ENCODE peak calls at places on chromosomes 12 and 14, in four cellular contexts. L, J, A and O are unnamed samples.

GRCh38 chr14:100567009-100567876 is 20.0 kb downstream of the BEGAIN start:
- DNase-seq in L (no peak), J (no peak), A (no peak), O (peak)

GRCh38 chr14:72111921-72112320 is 179.7 kb downstream of the RGS6 start:
- DNase-seq in L (no peak), J (no peak), A (no peak), O (no peak)

GRCh38 chr14:100140452-100141132 is 18.9 kb downstream of the DEGS2 start:
- DNase-seq in A (peak), L (no peak), J (no peak), O (peak)

GRCh38 chr14:44777567-44777966 is 184.2 kb downstream of the KLHL28 start:
- DNase-seq in L (no peak), A (no peak), J (no peak), O (no peak)

GRCh38 chr12:43352001-43352400 is 200.0 kb downstream of the ADAMTS20 start:
- DNase-seq in J (no peak), L (no peak), A (no peak), O (no peak)

GRCh38 chr12:3752741-3753486 is at the start of gene CRACR2A:
- DNase-seq in A (peak), J (peak), L (no peak), O (peak)

GRCh38 chr12:40226652-40227051 is 1.9 kb downstream of the LRRK2 start:
- DNase-seq in J (no peak), A (no peak), L (peak), O (no peak)

GRCh38 chr12:96177013-96177412 is 17.2 kb upstream of the ELK3 start:
- DNase-seq in A (no peak), L (peak), J (no peak), O (no peak)

GRCh38 chr12:45458238-45458637 is 242.3 kb downstream of the ANO6 start:
- DNase-seq in A (no peak), J (no peak), L (no peak), O (no peak)

GRCh38 chr14:22379727-22380126 is 209.3 kb downstream of the DAD1 start:
- DNase-seq in A (no peak), J (no peak), L (peak), O (no peak)

GRCh38 chr12:6667559-6668210 is 4.8 kb upstream of the ING4 start:
- DNase-seq in L (peak), A (peak), J (peak), O (no peak)

GRCh38 chr12:30450872-30451271 is 244.8 kb downstream of the IPO8 start:
- DNase-seq in J (no peak), A (no peak), L (peak), O (no peak)

GRCh38 chr12:9252256-9252655 is 44.1 kb upstream of the PZP start:
- DNase-seq in J (no peak), L (no peak), A (no peak), O (no peak)

GRCh38 chr14:90545966-90546751 is 149.3 kb downstream of the CALM1 start:
- DNase-seq in J (no peak), L (no peak), A (no peak), O (no peak)

GRCh38 chr12:112944028-112944690 is 5.9 kb downstream of the OAS3 start:
- DNase-seq in J (no peak), L (no peak), A (no peak), O (no peak)

GRCh38 chr12:91954326-91954725 is 191.3 kb downstream of the BTG1 start:
- DNase-seq in J (no peak), A (no peak), L (no peak), O (no peak)

GRCh38 chr14:93956514-93957332 is 19.6 kb downstream of the ASB2 start:
- DNase-seq in L (no peak), A (no peak), J (no peak), O (no peak)

GRCh38 chr12:55637467-55637866 is 775 bp downstream of the OR10P1 start:
- DNase-seq in A (no peak), L (no peak), J (no peak), O (no peak)

GRCh38 chr14:106378191-106378590 is 851.8 kb downstream of the TMEM121 start:
- DNase-seq in A (no peak), L (no peak), J (no peak), O (no peak)

GRCh38 chr14:67900188-67900587 is 80.6 kb downstream of the RAD51B start:
- DNase-seq in L (no peak), J (no peak), A (no peak), O (no peak)

GRCh38 chr12:47551426-47551851 is 154.4 kb downstream of the RPAP3 start:
- DNase-seq in A (peak), J (no peak), L (peak), O (no peak)

GRCh38 chr12:115763376-115763775 is 514.1 kb downstream of the MED13L start:
- DNase-seq in A (peak), J (no peak), L (peak), O (no peak)

GRCh38 chr14:103302966-103303365 is 31.1 kb upstream of the EIF5 start:
- DNase-seq in A (no peak), J (no peak), L (no peak), O (no peak)

GRCh38 chr12:68272732-68273131 is 19.3 kb upstream of the IL22 start:
- DNase-seq in L (no peak), J (no peak), A (no peak), O (no peak)

GRCh38 chr12:104985206-104985605 is 910 bp upstream of the NOPCHAP1 start:
- DNase-seq in L (no peak), J (no peak), A (no peak), O (no peak)

GRCh38 chr12:130104596-130105253 is 57.5 kb upstream of the FZD10 start:
- DNase-seq in A (no peak), J (no peak), L (no peak), O (peak)

GRCh38 chr12:93347054-93347786 is 30.5 kb upstream of the NUDT4 start:
- DNase-seq in L (no peak), A (no peak), J (no peak), O (no peak)

GRCh38 chr14:63563370-63564026 is 20.3 kb upstream of the PPP2R5E start:
- DNase-seq in J (no peak), L (peak), A (peak), O (no peak)

GRCh38 chr14:90140298-90140955 is 78.6 kb downstream of the KCNK13 start:
- DNase-seq in A (no peak), L (peak), J (no peak), O (no peak)

GRCh38 chr14:92460916-92461579 is 52.5 kb upstream of the RIN3 start:
- DNase-seq in J (no peak), A (no peak), L (peak), O (no peak)

GRCh38 chr12:104275689-104276088 is 27.9 kb upstream of the EID3 start:
- DNase-seq in L (peak), A (no peak), J (no peak), O (no peak)

DNA sequence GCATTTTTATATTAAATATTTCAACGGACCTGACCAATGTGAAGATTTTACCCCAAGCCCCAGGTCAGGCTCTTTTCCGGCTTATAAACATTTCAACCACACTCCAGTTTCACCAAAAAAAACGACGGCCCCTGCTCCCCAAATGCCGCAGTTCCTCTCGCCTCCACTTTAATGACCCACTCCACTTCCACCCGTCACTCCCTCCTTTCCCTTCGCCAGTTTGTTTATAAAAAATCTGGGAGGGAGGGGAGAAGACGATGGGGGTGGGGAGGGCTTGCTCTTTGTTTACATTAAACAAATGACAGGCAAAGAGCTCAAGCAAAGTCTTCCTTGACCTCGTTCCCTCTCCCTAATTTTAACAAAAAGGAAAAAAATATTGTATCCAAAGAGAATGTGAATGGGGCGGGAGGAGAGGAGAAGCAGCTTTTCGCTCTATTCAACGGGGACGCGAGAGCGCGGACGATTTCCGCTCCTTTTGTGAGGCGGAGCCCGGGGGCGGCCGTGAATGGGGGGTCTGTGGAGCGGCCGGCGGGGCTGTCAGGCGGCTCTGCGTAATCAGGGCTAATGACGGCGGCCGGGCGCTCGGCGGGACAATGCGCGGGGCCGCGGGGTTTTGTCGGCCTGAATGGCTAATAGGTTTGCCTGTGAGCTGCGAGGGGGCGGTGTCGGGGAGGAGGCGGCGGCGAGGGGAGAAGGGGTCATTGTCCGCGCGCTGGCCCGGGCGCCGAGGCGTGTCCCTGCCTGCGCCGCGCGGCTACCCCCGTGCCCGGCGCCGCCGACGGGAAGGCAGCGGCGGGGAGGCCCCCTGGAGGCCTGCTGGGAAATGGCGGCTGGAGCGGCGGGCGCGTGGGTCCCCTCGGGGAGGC is 5.7 kb downstream of the SIX6 start:
- DNase-seq in A (peak), L (peak), J (no peak), O (peak)
- TF ChIP-seq CTCF in A (peak), L (no peak), J (no peak), O (peak)

GRCh38 chr12:124174406-124174805 is 120.5 kb upstream of the RFLNA start:
- DNase-seq in L (no peak), A (no peak), J (no peak), O (no peak)

GRCh38 chr12:124175731-124176130 is 119.2 kb upstream of the RFLNA start:
- DNase-seq in J (no peak), L (no peak), A (no peak), O (no peak)

GRCh38 chr12:124173692-124174091 is 121.2 kb upstream of the RFLNA start:
- DNase-seq in L (no peak), J (no peak), A (no peak), O (no peak)

GRCh38 chr12:124172646-124173045 is 122.2 kb upstream of the RFLNA start:
- DNase-seq in J (no peak), L (peak), A (no peak), O (no peak)

GRCh38 chr12:124174949-124175348 is 119.9 kb upstream of the RFLNA start:
- DNase-seq in J (no peak), L (no peak), A (no peak), O (no peak)
- TF ChIP-seq EZH2phosphoT487 in J (no peak), L (no peak), A (no peak), O (no peak)

GRCh38 chr12:16076553-16076952 is 165.4 kb downstream of the DERA start:
- DNase-seq in A (peak), J (peak), L (peak), O (peak)
- TF ChIP-seq CTCF in A (peak), J (peak), L (peak), O (peak)

DNA sequence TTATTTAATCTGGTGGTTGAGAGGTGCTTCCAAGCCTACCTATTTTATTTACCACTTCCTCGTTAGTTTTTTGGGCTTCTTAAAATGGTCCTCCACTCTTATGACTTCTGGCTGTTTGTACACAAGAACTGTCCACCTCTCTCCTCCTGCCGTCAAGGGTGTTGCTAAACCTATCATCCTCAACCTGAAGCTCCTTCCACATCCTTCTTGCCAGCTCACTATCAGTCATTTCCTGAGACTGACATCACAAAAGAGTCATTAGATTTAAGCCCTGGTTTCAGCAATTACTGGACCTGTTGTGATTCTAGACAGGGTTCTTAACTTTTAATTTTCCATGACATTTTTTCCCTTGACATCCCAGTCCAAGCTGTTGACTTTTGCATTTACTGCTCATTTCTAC is 91.9 kb downstream of the BICD1 start:
- DNase-seq in J (peak), A (no peak), L (peak), O (no peak)
- TF ChIP-seq EZH2phosphoT487 in J (no peak), A (no peak), L (no peak), O (no peak)

DNA sequence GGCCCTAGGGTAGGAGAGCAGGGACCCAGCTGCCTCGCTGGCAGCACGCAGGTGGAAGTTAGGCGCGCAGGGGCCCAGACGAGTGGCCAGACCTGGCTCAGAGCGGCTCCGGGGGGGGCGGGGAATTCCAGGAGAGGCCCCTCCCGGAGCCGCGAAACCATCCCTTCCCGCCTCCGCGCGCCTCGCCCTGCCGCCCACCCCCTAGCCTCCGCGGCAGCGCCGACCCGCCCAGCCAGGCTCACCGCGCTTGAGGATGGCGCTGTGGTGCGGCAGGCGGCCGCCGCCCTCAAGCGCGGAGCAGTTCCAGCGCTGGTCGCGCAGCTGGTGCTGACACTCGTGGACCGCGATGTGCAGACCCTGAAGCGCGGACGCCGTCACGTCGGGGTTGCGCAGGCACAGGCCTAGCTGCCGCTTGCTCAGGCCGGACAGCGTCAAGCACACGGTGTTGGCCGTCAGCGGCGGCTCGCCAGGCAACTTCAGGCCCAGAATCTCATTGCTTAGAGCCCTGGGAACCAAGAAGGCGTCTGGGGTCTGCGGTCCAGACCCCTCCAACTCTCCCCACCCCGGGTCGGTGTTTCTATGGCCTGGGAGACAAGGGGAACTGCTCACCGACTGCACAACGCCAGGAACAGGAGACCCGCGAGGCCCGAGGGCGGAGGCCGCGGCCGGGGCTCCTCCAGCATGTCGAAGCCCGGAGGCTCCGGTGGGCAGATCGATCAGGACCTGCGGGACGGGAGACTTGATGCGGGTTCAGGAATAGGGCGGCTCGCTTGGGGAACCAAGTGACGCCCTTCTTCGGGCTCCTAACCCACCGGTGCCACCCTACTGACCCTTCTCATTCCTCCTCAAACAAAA is 1.5 kb downstream of the WNT10B start:
- DNase-seq in J (no peak), A (peak), L (no peak), O (peak)
- TF ChIP-seq CTCF in J (no peak), A (peak), L (no peak), O (peak)